ENCODE peak calls at places on chromosomes 16 and 17, in seven cellular contexts. J is IMR-90, A is fibroblast of lung, G is fibroblast of mammary gland, Q is HCT116, H is GM23338, B is dorsolateral prefrontal cortex. X is an unnamed sample.

GRCh38 chr17:35052780-35053179 is 10.7 kb downstream of the RFFL start:
- DNase-seq in J (no peak), H (no peak), G (peak; percentile 30), Q (no peak), A (peak; percentile 45), B (no peak), X (no peak)

GRCh38 chr16:57029161-57030160 is 40.1 kb downstream of the NLRC5 start:
- DNase-seq in B (no peak), H (no peak), J (peak; percentile 77), G (peak; percentile 53), Q (no peak), A (peak; percentile 93), X (no peak)

GRCh38 chr17:48972749-48973097 is 4.3 kb upstream of the GIP start:
- DNase-seq in J (no peak), G (no peak), A (no peak), B (no peak), Q (no peak), H (no peak), X (no peak)

GRCh38 chr17:77822302-77823030 is 136.0 kb upstream of the TNRC6C start:
- DNase-seq in A (no peak), B (no peak), Q (no peak), H (no peak), J (no peak), G (peak; percentile 28), X (peak; percentile 49)

GRCh38 chr16:81708459-81709368 is 70.4 kb upstream of the PLCG2 start:
- DNase-seq in A (no peak), J (no peak), B (peak; percentile 49), G (no peak), Q (no peak), H (no peak), X (no peak)

GRCh38 chr17:29687601-29688000 is 64.9 kb upstream of the CORO6 start:
- DNase-seq in Q (no peak), G (no peak), A (no peak), H (no peak), B (no peak), J (no peak), X (no peak)

GRCh38 chr17:50146230-50146926 is 4.1 kb downstream of the PPP1R9B start:
- DNase-seq in G (no peak), J (no peak), B (no peak), A (no peak), H (no peak), Q (no peak), X (no peak)

GRCh38 chr16:239948-240277 is 5.3 kb downstream of the FAM234A start:
- DNase-seq in H (no peak), Q (no peak), J (peak; percentile 12), G (peak; percentile 39), B (peak; percentile 54), A (no peak), X (no peak)

GRCh38 chr17:59427425-59427921 is 96.0 kb downstream of the YPEL2 start:
- DNase-seq in H (no peak), Q (no peak), A (peak; percentile 78), G (peak; percentile 80), B (peak; percentile 81), J (peak; percentile 45), X (peak; percentile 36)

GRCh38 chr16:86046026-86046713 is 147.2 kb downstream of the IRF8 start:
- DNase-seq in A (no peak), J (no peak), G (no peak), Q (no peak), H (no peak), B (no peak), X (no peak)

GRCh38 chr16:86042996-86043725 is 144.2 kb downstream of the IRF8 start:
- DNase-seq in H (no peak), A (no peak), Q (no peak), G (no peak), J (no peak), B (no peak), X (no peak)

GRCh38 chr16:86045601-86045971 is 146.6 kb downstream of the IRF8 start:
- DNase-seq in J (no peak), G (no peak), B (no peak), A (no peak), H (no peak), Q (no peak), X (peak; percentile 6)

GRCh38 chr16:86044881-86045600 is 146.1 kb downstream of the IRF8 start:
- DNase-seq in H (no peak), B (no peak), A (no peak), Q (no peak), J (no peak), G (no peak), X (no peak)

DNA sequence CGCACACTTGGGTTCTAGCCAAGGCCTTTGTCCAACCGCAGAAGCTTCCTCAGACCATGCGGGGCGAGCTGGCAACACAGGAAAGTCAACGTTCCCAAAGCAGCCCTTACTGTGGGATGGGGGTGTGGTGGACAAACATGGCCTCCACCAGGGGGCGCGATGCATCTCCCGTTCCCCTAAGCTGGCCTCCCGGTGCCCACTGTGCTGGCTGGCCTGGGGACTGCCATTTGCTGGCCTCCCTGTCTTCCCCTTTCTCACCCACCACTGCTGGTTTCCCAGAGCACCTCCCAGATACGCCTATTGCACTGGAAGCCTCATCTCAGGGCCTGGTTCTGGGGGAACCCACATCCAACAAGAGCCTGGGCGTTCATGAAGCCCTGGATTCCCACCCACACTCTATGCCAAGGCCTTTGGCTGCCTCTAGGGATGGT is 145.3 kb downstream of the IRF8 start:
- DNase-seq in H (peak; percentile 92), Q (peak; percentile 57), G (peak; percentile 38), J (peak; percentile 64), A (peak; percentile 39), B (no peak), X (no peak)
- TF ChIP-seq CTCF in H (peak; percentile 93), Q (peak; percentile 97), G (peak; percentile 52), J (peak; percentile 70), A (peak; percentile 55), B (peak; percentile 43), X (peak; percentile 40)

GRCh38 chr17:43882761-43883415 is 24.4 kb downstream of the MPP2 start:
- DNase-seq in B (no peak), Q (no peak), G (no peak), J (no peak), H (no peak), A (no peak), X (no peak)
- H3K4me3 ChIP-seq in B (no peak overlapping the region), Q (no peak overlapping the region), G (no peak overlapping the region), J (no peak overlapping the region), H (no peak overlapping the region), A (no peak overlapping the region), X (no peak overlapping the region)

GRCh38 chr17:8120520-8121443 is 2.5 kb upstream of the ALOXE3 start:
- DNase-seq in Q (peak; percentile 88), G (peak; percentile 79), B (peak; percentile 70), H (peak; percentile 90), J (peak; percentile 69), A (no peak), X (peak; percentile 77)
- TF ChIP-seq CTCF in Q (peak; percentile 35), G (peak; percentile 38), B (peak; percentile 22), H (peak; percentile 10), J (peak; percentile 25), A (peak; percentile 29), X (peak; percentile 13)

GRCh38 chr16:1347962-1348361 is 3.7 kb downstream of the TSR3 start:
- DNase-seq in A (no peak), J (no peak), G (no peak), H (no peak), B (no peak), Q (no peak), X (no peak)

GRCh38 chr16:1345087-1345486 is 6.6 kb downstream of the TSR3 start:
- DNase-seq in Q (no peak), B (no peak), J (no peak), G (no peak), A (no peak), H (no peak), X (no peak)

GRCh38 chr16:1347286-1347855 is 4.3 kb downstream of the TSR3 start:
- DNase-seq in A (no peak), B (no peak), H (no peak), Q (no peak), J (no peak), G (no peak), X (no peak)

GRCh38 chr16:1345651-1346421 is 5.8 kb downstream of the TSR3 start:
- DNase-seq in J (no peak), B (no peak), H (no peak), A (no peak), G (no peak), Q (no peak), X (peak; percentile 76)

GRCh38 chr16:1346422-1347285 is 5.0 kb downstream of the TSR3 start:
- DNase-seq in Q (no peak), G (peak; percentile 20), H (no peak), A (no peak), B (no peak), J (no peak), X (peak; percentile 59)
- H3K4me3 ChIP-seq in Q (no peak overlapping the region), G (no peak overlapping the region), H (no peak overlapping the region), A (no peak overlapping the region), B (no peak overlapping the region), J (no peak overlapping the region), X (no peak overlapping the region)

GRCh38 chr16:1863681-1864460 is 8.1 kb downstream of the MEIOB start:
- DNase-seq in G (peak; percentile 55), B (no peak), J (peak; percentile 44), Q (peak; percentile 40), H (peak; percentile 49), A (peak; percentile 33), X (no peak)
- TF ChIP-seq CTCF in G (peak; percentile 51), B (peak; percentile 73), J (peak; percentile 60), Q (peak; percentile 33), H (no peak), A (no peak), X (peak; percentile 19)

DNA sequence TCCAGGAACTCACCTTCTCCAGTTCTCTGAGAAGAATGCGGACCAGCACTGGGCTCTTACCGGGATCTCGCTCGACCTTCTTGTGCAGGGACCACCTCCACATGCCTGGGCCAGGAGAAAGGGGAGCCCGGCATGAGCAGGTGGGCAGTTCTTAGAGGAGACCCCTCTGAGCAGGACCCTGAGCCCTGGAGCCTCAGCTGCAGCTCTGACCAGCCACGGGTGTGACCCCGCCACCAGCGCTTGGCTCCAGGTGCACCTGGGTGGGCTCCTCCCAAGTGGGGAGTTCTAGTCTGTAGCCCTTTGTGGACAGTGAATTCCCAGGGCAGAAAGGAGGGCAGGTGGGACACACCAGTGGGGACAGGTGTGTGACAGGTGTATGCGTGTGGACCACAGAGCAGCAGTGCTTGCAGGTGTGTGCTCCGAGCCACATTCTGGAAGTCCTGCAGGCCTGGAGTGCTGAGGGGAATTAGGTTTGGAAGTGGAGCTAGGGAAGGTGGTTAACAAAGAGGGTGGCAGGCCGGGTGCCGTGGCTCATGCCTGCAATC is 28.9 kb downstream of the PIK3R6 start:
- DNase-seq in A (no peak), Q (no peak), B (no peak), G (no peak), J (no peak), H (no peak), X (no peak)
- H3K4me3 ChIP-seq in A (no peak overlapping the region), Q (no peak overlapping the region), B (no peak overlapping the region), G (no peak overlapping the region), J (no peak overlapping the region), H (no peak overlapping the region), X (no peak overlapping the region)

DNA sequence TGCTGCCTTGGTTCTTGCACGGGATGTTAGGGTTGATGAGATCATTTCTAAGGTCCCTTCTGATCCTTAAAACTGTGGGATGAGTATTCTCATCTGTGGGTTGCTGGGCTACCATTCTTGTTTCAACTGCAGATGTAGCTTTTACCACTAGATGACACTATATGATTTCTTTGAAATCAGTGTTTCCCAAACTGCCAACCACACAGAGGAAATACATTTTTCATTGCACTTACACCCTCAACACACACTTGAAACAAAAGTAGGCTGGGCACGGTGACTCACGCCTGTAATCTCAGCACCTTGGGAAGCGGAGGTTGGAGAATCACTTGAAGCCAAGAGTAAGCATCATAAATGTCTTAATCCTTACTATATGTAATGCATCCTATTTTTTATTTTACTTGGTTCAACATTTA is 15.3 kb downstream of the LCMT1 start:
- DNase-seq in J (peak; percentile 91), B (peak; percentile 60), Q (no peak), H (no peak), A (peak; percentile 94), G (peak; percentile 91), X (peak; percentile 55)
- TF ChIP-seq CTCF in J (peak; percentile 85), B (peak; percentile 41), Q (peak; percentile 71), H (peak; percentile 39), A (peak; percentile 68), G (peak; percentile 89), X (peak; percentile 49)